ENCODE peak calls at places on chromosomes 5 and 9, in ten cellular contexts. J is adrenal gland, Y is psoas muscle, B is AG04450, G is heart left ventricle, N is bronchial epithelial cell, U is MCF 10A, W is transverse colon, Z is cardiac muscle cell, T is heart right ventricle. I is an unnamed sample.

GRCh38 chr9:121059998-121060636 is 10.0 kb upstream of the C5 start:
- DNase-seq in W (no peak), J (peak; percentile 32), G (peak; percentile 27), Y (no peak), T (no peak), U (peak; percentile 66), Z (peak; percentile 81), N (peak; percentile 69), B (peak; percentile 80), I (peak; percentile 40)

GRCh38 chr9:116480700-116481099 is 206.4 kb upstream of the TRIM32 start:
- DNase-seq in G (no peak), J (no peak), B (no peak), Y (no peak), Z (no peak), N (no peak), T (no peak), U (no peak), W (no peak), I (no peak)

GRCh38 chr9:95096807-95097206 is 220.7 kb downstream of the FANCC start:
- DNase-seq in T (no peak), N (no peak), Y (no peak), J (no peak), Z (no peak), U (peak; percentile 39), G (no peak), W (no peak), B (no peak), I (no peak)

GRCh38 chr9:105154723-105155191 is 89.7 kb upstream of the SLC44A1 start:
- DNase-seq in J (peak; percentile 44), Z (peak; percentile 56), T (no peak), B (no peak), U (peak; percentile 64), G (no peak), W (no peak), Y (no peak), N (peak; percentile 83), I (no peak)

GRCh38 chr5:13692172-13692571 is 252.3 kb downstream of the DNAH5 start:
- DNase-seq in W (no peak), U (no peak), Z (no peak), N (no peak), G (no peak), T (no peak), Y (no peak), B (no peak), J (no peak), I (no peak)

GRCh38 chr9:97703437-97704326 is 6.5 kb upstream of the XPA start:
- DNase-seq in N (peak; percentile 90), U (peak; percentile 88), Z (peak; percentile 89), W (no peak), G (no peak), Y (no peak), J (peak; percentile 66), T (no peak), B (no peak), I (no peak)

GRCh38 chr9:117906763-117907162 is 202.6 kb downstream of the TLR4 start:
- DNase-seq in W (no peak), J (no peak), G (no peak), T (no peak), U (no peak), B (no peak), N (no peak), Z (no peak), Y (no peak), I (no peak)

GRCh38 chr5:124705577-124705976 is 40.9 kb downstream of the ZNF608 start:
- DNase-seq in T (no peak), Z (no peak), W (no peak), G (no peak), Y (no peak), N (no peak), U (no peak), B (no peak), J (no peak), I (no peak)

GRCh38 chr5:34597034-34597433 is 59.1 kb upstream of the RAI14 start:
- DNase-seq in Y (no peak), U (no peak), W (no peak), N (no peak), G (no peak), Z (peak; percentile 34), B (no peak), J (no peak), T (no peak), I (no peak)

GRCh38 chr5:171840701-171841522 is 55.3 kb downstream of the SMIM23 start:
- DNase-seq in Z (no peak), N (no peak), J (no peak), B (no peak), G (no peak), U (no peak), W (no peak), Y (no peak), T (no peak), I (no peak)

GRCh38 chr9:37331871-37332270 is 90.6 kb upstream of the GRHPR start:
- DNase-seq in Y (no peak), G (no peak), J (no peak), N (no peak), B (no peak), Z (no peak), W (no peak), T (no peak), U (no peak), I (no peak)

GRCh38 chr9:93094294-93095204 is 1.5 kb upstream of the CARD19 start:
- DNase-seq in B (no peak), J (peak; percentile 75), N (no peak), Y (peak; percentile 56), W (peak; percentile 63), T (peak; percentile 58), G (peak; percentile 67), Z (no peak), U (no peak), I (no peak)

GRCh38 chr5:2103940-2104339 is 221.2 kb upstream of the IRX4 start:
- DNase-seq in T (no peak), J (no peak), Y (no peak), B (peak; percentile 23), W (no peak), U (no peak), Z (no peak), N (no peak), G (no peak), I (no peak)

GRCh38 chr5:42583322-42583721 is 160.1 kb downstream of the GHR start:
- DNase-seq in N (peak; percentile 80), W (peak; percentile 47), J (peak; percentile 43), Y (no peak), U (peak; percentile 88), B (no peak), Z (peak; percentile 71), T (peak; percentile 22), G (peak; percentile 58), I (peak; percentile 39)

GRCh38 chr9:81526587-81526986 is 162.8 kb downstream of the TLE1 start:
- DNase-seq in W (no peak), Z (peak; percentile 73), B (peak; percentile 66), G (no peak), J (no peak), N (peak; percentile 28), T (no peak), Y (no peak), U (peak; percentile 61), I (no peak)

GRCh38 chr9:129576546-129577543 is 44.1 kb downstream of the C9orf50 start:
- DNase-seq in B (no peak), T (peak; percentile 41), Z (peak; percentile 91), W (no peak), G (peak; percentile 60), Y (no peak), J (no peak), U (no peak), N (no peak), I (no peak)

GRCh38 chr5:55172051-55172899 is 702 bp downstream of the CDC20B start:
- DNase-seq in W (peak; percentile 50), J (peak; percentile 43), Z (peak; percentile 88), Y (no peak), N (peak; percentile 79), G (peak; percentile 54), U (peak; percentile 96), B (peak; percentile 36), T (no peak), I (peak; percentile 63)

GRCh38 chr9:81396528-81396927 is 292.8 kb downstream of the TLE1 start:
- DNase-seq in U (no peak), J (no peak), W (no peak), Z (no peak), B (no peak), N (no peak), T (no peak), G (no peak), Y (no peak), I (no peak)

GRCh38 chr5:119112151-119112550 is 41.3 kb downstream of the DMXL1 start:
- DNase-seq in G (no peak), W (no peak), J (no peak), Y (no peak), Z (no peak), N (no peak), T (no peak), U (no peak), B (no peak), I (no peak)

GRCh38 chr9:63859475-63860215 is 1425.4 kb downstream of the FOXD4L5 start:
- DNase-seq in J (peak; percentile 53), W (no peak), B (no peak), Z (peak; percentile 38), T (peak; percentile 28), U (no peak), G (peak; percentile 65), N (peak; percentile 1), Y (peak; percentile 28), I (no peak)

GRCh38 chr5:100901851-100902341 is 1.2 kb downstream of the ST8SIA4 start:
- DNase-seq in J (peak; percentile 56), W (peak; percentile 53), U (peak; percentile 33), Z (peak; percentile 38), T (no peak), G (peak; percentile 59), N (peak; percentile 18), B (no peak), Y (no peak), I (peak; percentile 54)

GRCh38 chr5:33316773-33317172 is 124.0 kb upstream of the TARS1 start:
- DNase-seq in B (no peak), N (peak; percentile 81), Z (no peak), W (no peak), U (no peak), T (no peak), J (no peak), Y (no peak), G (no peak), I (no peak)
- TF ChIP-seq CTCF in B (no peak), N (no peak), Z (no peak), W (no peak), U (no peak), T (no peak), J (no peak), Y (no peak), G (no peak), I (no peak)

GRCh38 chr9:77455312-77455927 is 192.7 kb downstream of the GNA14 start:
- DNase-seq in U (peak; percentile 51), W (peak; percentile 74), N (peak; percentile 24), B (no peak), J (no peak), G (no peak), Y (no peak), T (no peak), Z (peak; percentile 51), I (no peak)
- TF ChIP-seq CTCF in U (peak; percentile 38), W (peak; percentile 62), N (peak; percentile 41), B (peak; percentile 25), J (peak; percentile 39), G (peak; percentile 20), Y (peak; percentile 13), T (peak; percentile 23), Z (peak; percentile 70), I (no peak)

GRCh38 chr9:128218518-128219389 is 15.6 kb downstream of the DNM1 start:
- DNase-seq in J (peak; percentile 98), Y (peak; percentile 94), W (peak; percentile 98), B (no peak), G (peak; percentile 90), U (peak; percentile 95), Z (peak; percentile 80), T (peak; percentile 91), N (peak; percentile 97), I (peak; percentile 98)
- TF ChIP-seq CTCF in J (peak; percentile 41), Y (no peak), W (no peak), B (no peak), G (no peak), U (no peak), Z (no peak), T (no peak), N (no peak), I (no peak)

GRCh38 chr5:168295574-168296201 is 4.2 kb downstream of the WWC1 start:
- DNase-seq in U (peak; percentile 76), G (no peak), B (peak; percentile 46), T (no peak), Y (no peak), W (no peak), Z (peak; percentile 87), J (no peak), N (peak; percentile 63), I (peak; percentile 66)
- TF ChIP-seq CTCF in U (peak; percentile 38), G (no peak), B (peak; percentile 82), T (no peak), Y (no peak), W (no peak), Z (peak; percentile 72), J (peak; percentile 17), N (peak; percentile 75), I (no peak)